ENCODE peak calls at places on chromosomes 3 and 15, in ten cellular contexts. R is uterus, W is body of pancreas, C is right lobe of liver, L is transverse colon, V is ovary, Q is gastrocnemius medialis, I is adrenal gland, J is HCT116, S is heart left ventricle. Z is an unnamed sample.
A peak's percentile ranks its signal among the peaks of the same experiment; 100 is the strongest.

GRCh38 chr15:87348746-87349145 is 907.8 kb downstream of the NTRK3 start:
- DNase-seq in S (no peak), L (no peak), J (no peak), R (no peak), W (no peak), C (no peak), V (no peak), I (no peak), Q (no peak), Z (no peak)

GRCh38 chr3:44955917-44956316 is 20.1 kb downstream of the ZDHHC3 start:
- DNase-seq in L (no peak), J (no peak), S (no peak), Q (no peak), I (no peak), C (no peak), R (no peak), V (no peak), W (no peak), Z (no peak)

GRCh38 chr15:93141373-93141790 is 52.4 kb upstream of the RGMA start:
- DNase-seq in R (no peak), Q (no peak), I (no peak), C (no peak), S (no peak), J (no peak), V (no peak), W (no peak), L (no peak), Z (no peak)

GRCh38 chr3:50251220-50251619 is 15.2 kb downstream of the GNAI2 start:
- DNase-seq in S (no peak), Q (no peak), R (no peak), L (no peak), W (no peak), C (no peak), V (no peak), I (peak; percentile 71), J (no peak), Z (no peak)

GRCh38 chr15:95425859-95426258 is 904.6 kb upstream of the NR2F2 start:
- DNase-seq in R (no peak), W (no peak), Q (no peak), J (no peak), C (no peak), V (no peak), I (no peak), S (no peak), L (no peak), Z (no peak)

GRCh38 chr15:90003736-90004135 is 2.6 kb downstream of the ZNF710 start:
- DNase-seq in L (no peak), Q (no peak), V (peak; percentile 12), J (no peak), W (no peak), R (no peak), S (no peak), I (no peak), C (no peak), Z (no peak)

GRCh38 chr3:111603679-111604643 is 8.8 kb upstream of the ZBED2 start:
- DNase-seq in R (no peak), W (no peak), I (no peak), V (no peak), L (no peak), S (no peak), Q (no peak), J (no peak), C (no peak), Z (no peak)

GRCh38 chr3:115251509-115251908 is 104.4 kb upstream of the ZBTB20 start:
- DNase-seq in C (no peak), V (no peak), W (no peak), I (no peak), J (no peak), S (no peak), L (no peak), R (no peak), Q (no peak), Z (no peak)

GRCh38 chr15:26772588-26773484 is at the start of gene GABRB3:
- DNase-seq in I (peak; percentile 52), J (no peak), W (peak; percentile 70), Q (no peak), S (peak; percentile 58), V (peak; percentile 51), L (no peak), R (peak; percentile 16), C (peak; percentile 65), Z (no peak)

GRCh38 chr3:136949708-136950107 is 8.1 kb upstream of the IL20RB start:
- DNase-seq in L (no peak), S (no peak), R (no peak), J (no peak), V (no peak), Q (no peak), W (no peak), C (no peak), I (no peak), Z (no peak)

DNA sequence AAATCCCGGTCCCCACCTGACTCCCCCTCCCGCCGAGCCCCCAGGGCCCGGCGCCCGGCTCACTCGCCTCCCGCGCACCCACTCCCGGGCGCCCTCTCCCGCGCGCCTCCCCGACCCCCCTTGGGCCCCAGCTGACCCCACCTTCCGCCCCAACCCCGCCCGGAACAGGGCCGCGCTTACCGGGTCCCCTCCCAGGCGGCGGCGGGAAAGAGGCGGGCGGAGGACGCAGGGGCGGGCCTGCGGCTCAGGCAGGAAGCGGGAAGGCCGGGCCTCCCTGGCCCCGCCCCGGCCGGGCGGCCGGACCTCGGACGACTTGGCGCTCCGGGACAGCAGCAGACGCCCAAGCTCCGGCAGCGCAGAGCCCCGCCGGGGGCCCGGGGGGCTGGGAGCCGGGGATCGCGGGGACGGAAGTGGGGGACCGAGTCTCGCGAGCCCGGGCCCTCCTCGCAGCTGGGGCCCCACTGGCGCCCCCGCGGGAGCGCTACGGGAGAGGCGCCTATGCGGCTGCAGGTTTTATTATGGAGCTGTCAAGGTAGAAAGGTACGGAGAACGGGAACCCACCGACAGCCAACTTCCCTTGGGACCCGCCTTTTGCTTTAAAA is at the start of gene SLC41A3:
- DNase-seq in C (peak; percentile 95), S (peak; percentile 94), L (peak; percentile 93), R (peak; percentile 91), W (peak; percentile 88), V (peak; percentile 85), Q (peak; percentile 78), I (peak; percentile 85), J (peak; percentile 50), Z (peak; percentile 81)
- TF ChIP-seq POLR2A in C (peak; percentile 87), S (no peak), L (peak; percentile 46), R (peak; percentile 47), W (peak; percentile 70), V (peak; percentile 53), Q (peak; percentile 78), I (peak; percentile 54), J (peak; percentile 47), Z (peak; percentile 70)

GRCh38 chr3:106587581-106587980 is 718.8 kb upstream of the CBLB start:
- DNase-seq in Q (no peak), S (no peak), J (no peak), C (no peak), L (no peak), R (no peak), W (no peak), I (no peak), V (no peak), Z (no peak)

GRCh38 chr3:106590259-106590658 is 721.4 kb upstream of the CBLB start:
- DNase-seq in L (no peak), R (no peak), W (no peak), Q (no peak), S (no peak), J (no peak), V (no peak), C (no peak), I (no peak), Z (no peak)

GRCh38 chr3:106593381-106593780 is 724.6 kb upstream of the CBLB start:
- DNase-seq in S (no peak), L (no peak), J (no peak), V (no peak), W (no peak), Q (no peak), I (no peak), R (no peak), C (no peak), Z (no peak)

GRCh38 chr3:106588739-106589138 is 719.9 kb upstream of the CBLB start:
- DNase-seq in J (no peak), L (no peak), Q (no peak), W (no peak), S (no peak), I (no peak), C (no peak), V (no peak), R (no peak), Z (no peak)

DNA sequence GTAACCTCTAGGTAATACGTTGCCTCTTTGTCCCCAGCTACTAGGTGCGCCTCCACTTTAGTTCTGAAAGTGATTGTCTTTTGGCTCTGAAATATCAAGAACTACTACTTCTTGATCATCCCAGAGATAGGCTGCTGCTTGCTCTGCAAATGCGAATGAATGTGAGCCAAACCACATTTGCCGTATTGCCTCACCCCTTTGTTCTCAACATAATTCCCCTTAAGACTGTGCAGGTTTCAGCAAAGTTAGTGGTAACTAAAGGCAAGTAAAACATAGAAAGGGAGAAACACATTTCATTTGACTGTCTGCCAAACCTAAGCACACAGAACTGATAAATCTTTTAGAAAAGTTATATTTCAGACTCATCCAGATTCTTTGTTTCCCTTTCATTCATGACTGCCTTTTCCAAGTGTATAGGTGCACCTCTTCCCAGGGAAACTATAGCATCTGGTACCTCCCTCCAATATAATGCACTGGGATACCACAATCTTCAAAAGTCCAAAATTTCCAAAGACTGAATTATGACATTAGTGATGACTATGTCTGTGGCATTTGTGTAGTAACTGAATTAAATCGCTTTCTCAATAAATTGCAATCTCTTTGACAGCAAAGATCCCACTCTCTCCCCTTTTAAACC is 720.6 kb upstream of the CBLB start:
- DNase-seq in L (no peak), V (no peak), S (no peak), Q (no peak), W (no peak), C (no peak), R (no peak), I (no peak), J (no peak), Z (peak; percentile 15)
- H3K27ac ChIP-seq in L (no peak overlapping the region), V (no peak overlapping the region), S (no peak overlapping the region), Q (no peak overlapping the region), W (no peak overlapping the region), C (no peak overlapping the region), R (no peak overlapping the region), I (no peak overlapping the region), J (no peak overlapping the region), Z (no peak overlapping the region)

DNA sequence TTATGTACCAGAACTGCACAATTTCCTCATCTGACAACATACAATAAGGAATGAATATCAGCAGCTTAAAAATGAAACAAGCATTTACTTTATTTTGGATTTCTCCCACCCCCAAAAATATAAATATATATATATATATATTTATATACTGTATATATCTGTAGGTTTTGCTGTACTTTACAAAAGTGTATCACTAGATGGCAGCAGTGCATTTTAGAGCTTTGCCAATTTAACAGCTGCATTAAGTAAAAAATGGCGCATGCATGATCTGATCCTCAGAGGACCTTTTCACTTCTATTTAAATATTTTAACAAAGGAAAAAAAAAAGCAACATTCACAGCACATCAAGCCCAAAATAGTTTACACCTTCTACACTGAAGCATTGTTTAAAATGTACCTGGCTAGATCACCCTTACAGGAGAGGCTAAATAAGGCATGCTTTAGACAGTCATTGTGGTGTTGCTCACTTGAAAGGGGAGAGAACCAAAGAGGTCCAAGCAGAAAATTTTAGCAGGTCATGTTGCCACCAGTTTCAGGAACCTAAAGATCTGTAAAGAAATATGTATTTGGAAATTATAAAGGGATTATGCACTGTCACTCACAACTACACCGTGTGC is 72.6 kb downstream of the NPTN start:
- DNase-seq in J (peak; percentile 46), L (no peak), S (no peak), V (no peak), I (peak; percentile 12), R (no peak), C (no peak), Q (no peak), W (no peak), Z (no peak)
- H3K36me3 ChIP-seq in J (peaks cover 24% of the 10 kb centered on the region), L (no peaks in the 10 kb centered on the region), S (peaks cover 62% of the 10 kb centered on the region), V (no peaks in the 10 kb centered on the region), I (no peaks in the 10 kb centered on the region), R (no peaks in the 10 kb centered on the region), C (peaks cover 52% of the 10 kb centered on the region), Q (peaks cover 37% of the 10 kb centered on the region), W (no peaks in the 10 kb centered on the region), Z (no peaks in the 10 kb centered on the region)

GRCh38 chr3:187728248-187728647 is 17.0 kb downstream of the BCL6 start:
- DNase-seq in L (no peak), C (no peak), R (no peak), V (no peak), W (no peak), S (no peak), Q (no peak), I (no peak), J (no peak), Z (no peak)
- TF ChIP-seq POLR2A in L (no peak), C (no peak), R (no peak), V (no peak), W (no peak), S (no peak), Q (no peak), I (no peak), J (no peak), Z (no peak)